ENCODE peak calls at places on chromosomes 2 and 18, in nine cellular contexts. K, O, B, F, N, E, A, M and T are unnamed samples.

GRCh38 chr2:46171996-46172546 is 125.1 kb upstream of the EPAS1 start:
- DNase-seq in K (no peak), O (no peak), B (no peak), F (no peak), N (peak), E (no peak), A (peak), M (no peak), T (no peak)

GRCh38 chr18:463442-464310 is 36.8 kb downstream of the COLEC12 start:
- DNase-seq in K (peak), O (no peak), B (no peak), F (peak), N (no peak), E (no peak), A (no peak), M (no peak), T (no peak)

GRCh38 chr2:128341621-128342020 is 23.0 kb upstream of the HS6ST1 start:
- DNase-seq in K (no peak), O (no peak), B (no peak), F (no peak), N (no peak), E (no peak), A (no peak), M (no peak), T (no peak)

GRCh38 chr18:23498877-23499570 is 4.3 kb upstream of the RMC1 start:
- DNase-seq in K (peak), O (peak), B (peak), F (peak), N (peak), E (peak), A (peak), M (peak), T (peak)

GRCh38 chr2:714005-714741 is 37.0 kb upstream of the TMEM18 start:
- DNase-seq in K (peak), O (peak), B (peak), F (peak), N (peak), E (no peak), A (peak), M (no peak), T (no peak)

GRCh38 chr2:11753452-11753885 is 7.0 kb downstream of the LPIN1 start:
- DNase-seq in K (no peak), O (peak), B (peak), F (peak), N (no peak), E (no peak), A (no peak), M (no peak), T (no peak)

GRCh38 chr2:173205375-173205774 is 129.7 kb downstream of the MAP3K20 start:
- DNase-seq in K (peak), O (peak), B (peak), F (peak), N (no peak), E (peak), A (no peak), M (no peak), T (peak)

GRCh38 chr2:201357216-201357615 is at the start of gene FLACC1:
- DNase-seq in K (peak), O (peak), B (no peak), F (peak), N (peak), E (no peak), A (peak), M (no peak), T (no peak)

GRCh38 chr2:226835420-226835795 is 446 bp upstream of the RHBDD1 start:
- DNase-seq in K (peak), O (no peak), B (no peak), F (no peak), N (no peak), E (no peak), A (no peak), M (no peak), T (no peak)

GRCh38 chr2:48849770-48850169 is 94.2 kb upstream of the LHCGR start:
- DNase-seq in K (peak), O (peak), B (no peak), F (no peak), N (no peak), E (no peak), A (peak), M (no peak), T (no peak)

GRCh38 chr2:133755515-133756311 is 187.4 kb upstream of the NCKAP5 start:
- DNase-seq in K (peak), O (peak), B (no peak), F (no peak), N (no peak), E (no peak), A (no peak), M (no peak), T (peak)

GRCh38 chr2:226524381-226524843 is 275.2 kb downstream of the IRS1 start:
- DNase-seq in K (peak), O (no peak), B (no peak), F (peak), N (no peak), E (no peak), A (peak), M (no peak), T (no peak)

GRCh38 chr18:13221821-13222220 is 3.3 kb downstream of the LDLRAD4 start:
- DNase-seq in K (no peak), O (peak), B (peak), F (peak), N (no peak), E (no peak), A (no peak), M (no peak), T (peak)

GRCh38 chr2:186980117-186980442 is 131.1 kb upstream of the ZSWIM2 start:
- DNase-seq in K (no peak), O (no peak), B (no peak), F (no peak), N (no peak), E (no peak), A (no peak), M (no peak), T (no peak)

GRCh38 chr2:238786792-238787490 is 60.9 kb upstream of the TWIST2 start:
- DNase-seq in K (no peak), O (no peak), B (no peak), F (no peak), N (no peak), E (no peak), A (no peak), M (no peak), T (no peak)

GRCh38 chr2:38466849-38467767 is 90.0 kb upstream of the ATL2 start:
- DNase-seq in K (peak), O (peak), B (no peak), F (no peak), N (no peak), E (no peak), A (no peak), M (no peak), T (no peak)

GRCh38 chr2:180905002-180905401 is 75.4 kb upstream of the UBE2E3 start:
- DNase-seq in K (peak), O (no peak), B (no peak), F (no peak), N (no peak), E (no peak), A (no peak), M (no peak), T (no peak)

GRCh38 chr2:9781252-9781651 is 62.0 kb upstream of the TAF1B start:
- DNase-seq in K (no peak), O (no peak), B (no peak), F (no peak), N (no peak), E (no peak), A (no peak), M (peak), T (no peak)

GRCh38 chr18:13542520-13542847 is 183.9 kb downstream of the FAM210A start:
- DNase-seq in K (no peak), O (no peak), B (no peak), F (no peak), N (no peak), E (no peak), A (no peak), M (no peak), T (no peak)

GRCh38 chr18:37714621-37715020 is 149.0 kb upstream of the CELF4 start:
- DNase-seq in K (no peak), O (no peak), B (no peak), F (no peak), N (no peak), E (no peak), A (no peak), M (no peak), T (no peak)

GRCh38 chr2:72415256-72415655 is 267.6 kb upstream of the CYP26B1 start:
- DNase-seq in K (peak), O (no peak), B (no peak), F (no peak), N (no peak), E (no peak), A (no peak), M (no peak), T (no peak)

GRCh38 chr2:28713582-28714292 is 37.9 kb upstream of the PPP1CB start:
- DNase-seq in K (peak), O (no peak), B (no peak), F (no peak), N (no peak), E (no peak), A (peak), M (no peak), T (no peak)

GRCh38 chr2:44433841-44434240 is 72.1 kb downstream of the CAMKMT start:
- DNase-seq in K (no peak), O (no peak), B (no peak), F (no peak), N (no peak), E (no peak), A (peak), M (no peak), T (no peak)

GRCh38 chr2:97739020-97739892 is 25.9 kb downstream of the ZAP70 start:
- DNase-seq in K (no peak), O (no peak), B (no peak), F (no peak), N (no peak), E (no peak), A (no peak), M (peak), T (peak)

GRCh38 chr2:74945783-74946165 is 12.7 kb upstream of the POLE4 start:
- DNase-seq in K (peak), O (no peak), B (no peak), F (no peak), N (no peak), E (no peak), A (no peak), M (no peak), T (no peak)

GRCh38 chr2:3434005-3434404 is 54.5 kb downstream of the TRAPPC12 start:
- DNase-seq in K (no peak), O (no peak), B (no peak), F (no peak), N (no peak), E (no peak), A (no peak), M (no peak), T (no peak)

GRCh38 chr2:23404426-23404825 is 19.4 kb downstream of the KLHL29 start:
- DNase-seq in K (peak), O (no peak), B (peak), F (peak), N (no peak), E (no peak), A (peak), M (no peak), T (no peak)

GRCh38 chr2:151020411-151020810 is 241.3 kb downstream of the RBM43 start:
- DNase-seq in K (no peak), O (no peak), B (no peak), F (no peak), N (no peak), E (no peak), A (no peak), M (no peak), T (no peak)

GRCh38 chr2:133109772-133110171 is 439.8 kb upstream of the LYPD1 start:
- DNase-seq in K (peak), O (no peak), B (no peak), F (no peak), N (no peak), E (no peak), A (peak), M (no peak), T (no peak)

GRCh38 chr2:101282980-101283379 is 25.5 kb downstream of the RNF149 start:
- DNase-seq in K (no peak), O (no peak), B (no peak), F (no peak), N (no peak), E (no peak), A (no peak), M (no peak), T (no peak)

GRCh38 chr18:39846277-39846676 is 2108.8 kb upstream of the PIK3C3 start:
- DNase-seq in K (peak), O (no peak), B (no peak), F (no peak), N (no peak), E (no peak), A (no peak), M (no peak), T (peak)

GRCh38 chr2:102932521-102932920 is 170.7 kb downstream of the TMEM182 start:
- DNase-seq in K (no peak), O (peak), B (no peak), F (no peak), N (no peak), E (no peak), A (no peak), M (no peak), T (no peak)

GRCh38 chr2:171893824-171894611 is at the start of gene SLC25A12:
- DNase-seq in K (peak), O (peak), B (peak), F (peak), N (peak), E (peak), A (peak), M (peak), T (peak)

GRCh38 chr2:239868556-239869181 is 156.5 kb downstream of the NDUFA10 start:
- DNase-seq in K (no peak), O (no peak), B (no peak), F (no peak), N (no peak), E (no peak), A (no peak), M (no peak), T (no peak)

GRCh38 chr2:188158337-188159100 is 133.2 kb upstream of the GULP1 start:
- DNase-seq in K (peak), O (no peak), B (no peak), F (no peak), N (no peak), E (no peak), A (peak), M (no peak), T (no peak)

GRCh38 chr2:226121339-226121738 is 678.3 kb downstream of the IRS1 start:
- DNase-seq in K (peak), O (no peak), B (no peak), F (no peak), N (no peak), E (no peak), A (no peak), M (no peak), T (no peak)

GRCh38 chr18:9325716-9326115 is 8.9 kb upstream of the TWSG1 start:
- DNase-seq in K (no peak), O (no peak), B (no peak), F (no peak), N (no peak), E (no peak), A (no peak), M (no peak), T (no peak)

DNA sequence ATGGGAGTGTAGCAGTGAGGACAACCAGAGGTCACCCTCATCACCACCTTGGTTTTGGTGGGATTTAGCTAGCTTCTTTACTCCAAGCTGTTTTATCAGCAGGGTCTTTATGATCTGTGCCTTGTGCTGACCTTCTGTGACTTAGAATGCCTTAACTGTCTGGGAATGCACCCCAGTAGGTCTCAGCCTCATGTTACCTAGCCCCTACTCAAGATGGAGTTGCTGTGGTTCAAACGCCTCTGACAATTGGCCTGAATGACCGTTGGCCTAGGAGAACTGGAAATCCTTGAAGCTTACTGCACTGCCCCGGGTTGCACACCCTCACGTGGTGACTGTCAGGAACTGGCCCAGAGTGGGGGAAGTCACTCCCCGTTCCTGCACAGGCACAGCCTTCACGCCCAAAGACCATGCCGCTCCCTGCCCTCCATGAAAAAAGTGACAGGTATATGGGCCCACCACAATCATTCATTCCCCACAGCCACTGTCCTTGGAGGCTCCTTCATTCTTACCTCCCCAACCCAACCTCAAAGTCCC is 136.8 kb downstream of the SEPTIN10 start:
- DNase-seq in K (no peak), O (no peak), B (no peak), F (no peak), N (no peak), E (no peak), A (no peak), M (no peak), T (no peak)
- H3K27ac ChIP-seq in K (no peak), O (no peak), B (no peak), F (no peak), N (no peak), E (no peak), A (no peak), M (no peak), T (no peak)

GRCh38 chr18:76524900-76525698 is 30.1 kb upstream of the ZNF516 start:
- DNase-seq in K (peak), O (peak), B (peak), F (peak), N (no peak), E (no peak), A (peak), M (no peak), T (no peak)
- TF ChIP-seq POLR2A in K (no peak), O (no peak), B (peak), F (no peak), N (no peak), E (peak), A (no peak), M (no peak), T (no peak)

GRCh38 chr2:55607717-55608116 is 9.7 kb downstream of the PPP4R3B start:
- DNase-seq in K (no peak), O (no peak), B (no peak), F (no peak), N (no peak), E (no peak), A (no peak), M (no peak), T (no peak)
- H3K27ac ChIP-seq in K (no peak), O (no peak), B (no peak), F (peak), N (no peak), E (no peak), A (no peak), M (no peak), T (no peak)

GRCh38 chr18:77101410-77102245 is 31.0 kb downstream of the MBP start:
- DNase-seq in K (peak), O (peak), B (peak), F (peak), N (peak), E (peak), A (peak), M (peak), T (peak)
- TF ChIP-seq POLR2A in K (peak), O (no peak), B (peak), F (no peak), N (no peak), E (no peak), A (no peak), M (no peak), T (no peak)

DNA sequence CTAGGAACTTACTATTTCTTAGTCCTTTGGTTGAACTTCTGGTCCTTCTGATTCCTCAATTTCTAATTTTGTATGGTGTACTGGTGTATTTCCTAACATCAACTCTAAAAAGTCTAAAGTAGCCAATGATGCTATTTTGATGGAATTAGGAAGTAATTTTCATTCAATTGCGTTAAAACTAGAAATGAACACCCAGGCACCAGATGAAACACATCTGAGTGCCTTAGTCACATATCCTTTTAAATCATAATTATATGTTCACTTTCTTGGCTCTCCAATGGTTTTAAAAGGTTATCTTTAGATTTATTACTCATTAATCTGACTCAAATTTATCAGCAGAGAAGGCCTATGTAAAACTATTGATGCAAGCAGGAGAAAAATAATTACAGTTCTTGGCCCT is 119.7 kb downstream of the GAREM1 start:
- DNase-seq in K (peak), O (no peak), B (no peak), F (no peak), N (no peak), E (no peak), A (no peak), M (no peak), T (no peak)
- H3K27ac ChIP-seq in K (no peak), O (peak), B (peak), F (peak), N (no peak), E (peak), A (no peak), M (peak), T (peak)

DNA sequence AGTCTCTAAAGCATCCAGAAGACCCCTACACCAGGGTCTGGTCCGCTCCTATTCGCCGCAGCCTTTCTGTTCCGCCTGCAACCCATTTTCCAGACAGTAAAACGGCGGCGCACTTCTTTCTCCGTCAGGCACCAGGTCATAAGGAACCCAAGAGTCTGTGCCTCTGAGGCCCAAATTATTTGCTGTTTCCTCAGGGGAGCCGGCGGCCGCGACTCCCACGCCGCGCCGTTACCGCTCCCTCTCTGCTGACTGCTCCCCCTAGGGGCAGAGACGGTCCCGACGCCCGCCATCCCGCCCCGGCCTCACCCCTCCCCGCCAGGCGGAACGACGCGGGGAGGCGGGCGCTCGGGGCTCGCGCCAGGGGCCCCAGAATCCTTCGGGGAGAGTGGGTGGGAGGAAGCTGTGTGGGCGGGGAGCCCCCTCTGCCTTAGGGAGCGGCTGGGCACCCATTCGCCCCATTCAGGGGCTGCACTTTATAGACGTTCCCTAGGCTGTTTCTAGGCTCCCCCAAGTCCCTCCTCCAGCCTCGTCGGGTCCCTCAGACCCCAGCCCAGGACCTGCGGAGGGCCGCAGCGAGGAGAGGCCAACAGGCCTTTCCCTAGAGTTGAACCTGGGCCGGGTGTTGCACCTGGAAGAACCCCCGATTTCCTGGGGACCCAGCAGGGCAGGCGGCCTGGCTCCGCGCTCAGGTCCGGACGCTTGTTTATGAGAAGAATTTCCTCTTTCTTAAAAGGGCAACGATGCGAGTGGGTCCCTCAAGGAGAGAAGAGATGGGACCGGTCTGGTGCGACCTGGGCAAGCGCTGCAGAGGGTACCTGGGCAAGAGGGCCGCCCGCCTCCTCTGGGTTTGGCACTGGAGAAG is 3.6 kb upstream of the CTDSP1 start:
- DNase-seq in K (peak), O (peak), B (peak), F (peak), N (peak), E (peak), A (peak), M (peak), T (peak)
- TF ChIP-seq POLR2A in K (no peak), O (peak), B (peak), F (no peak), N (peak), E (peak), A (no peak), M (peak), T (no peak)